ENCODE peak calls at places on chromosome 9, in nine cellular contexts. A is tibial artery, C is AG04450, D is prostate gland, T is fibroblast of lung, G is SJSA1, S is HCT116, O is aorta, K is PC-9. M is an unnamed sample.
A peak's percentile ranks its signal among the peaks of the same experiment; 100 is the strongest.

GRCh38 chr9:78775211-78775610 is 478.3 kb downstream of the PSAT1 start:
- DNase-seq in S (no peak), G (no peak), T (no peak), A (no peak), K (no peak), D (no peak), O (no peak), C (no peak), M (peak; percentile 7)

GRCh38 chr9:137275203-137275936 is 2.2 kb upstream of the TOR4A start:
- DNase-seq in K (no peak), C (no peak), D (no peak), G (peak; percentile 42), T (no peak), A (no peak), O (peak; percentile 49), S (no peak), M (no peak)

GRCh38 chr9:130961511-130962300 is 22.7 kb upstream of the FIBCD1 start:
- DNase-seq in G (no peak), O (no peak), D (no peak), T (no peak), K (no peak), S (no peak), A (no peak), C (no peak), M (no peak)

GRCh38 chr9:105059260-105059659 is 131.3 kb upstream of the ABCA1 start:
- DNase-seq in G (no peak), A (no peak), C (no peak), O (no peak), T (peak; percentile 55), K (no peak), D (no peak), S (no peak), M (no peak)

GRCh38 chr9:81490605-81491331 is 198.6 kb downstream of the TLE1 start:
- DNase-seq in T (peak; percentile 95), G (no peak), D (no peak), S (peak; percentile 2), K (peak; percentile 4), O (no peak), A (no peak), C (no peak), M (no peak)

GRCh38 chr9:109378316-109378715 is 57.5 kb upstream of the EPB41L4B start:
- DNase-seq in C (no peak), A (no peak), D (no peak), S (no peak), K (no peak), G (no peak), O (no peak), T (no peak), M (no peak)

GRCh38 chr9:93121316-93122241 is 12.5 kb downstream of the NINJ1 start:
- DNase-seq in C (no peak), T (no peak), D (no peak), S (no peak), O (peak; percentile 51), G (no peak), K (no peak), A (peak; percentile 63), M (no peak)

GRCh38 chr9:4235951-4236804 is 63.7 kb downstream of the GLIS3 start:
- DNase-seq in G (no peak), S (peak; percentile 40), C (no peak), O (no peak), D (peak; percentile 10), K (no peak), A (no peak), T (peak; percentile 92), M (no peak)

GRCh38 chr9:126886897-126887296 is 26.5 kb downstream of the ZBTB34 start:
- DNase-seq in K (no peak), C (no peak), A (no peak), T (no peak), O (no peak), G (no peak), S (no peak), D (no peak), M (no peak)

GRCh38 chr9:76153902-76154629 is 240.2 kb downstream of the RFK start:
- DNase-seq in O (no peak), S (no peak), A (no peak), D (no peak), G (no peak), T (no peak), K (no peak), C (no peak), M (no peak)

GRCh38 chr9:127776919-127777280 is 1.6 kb downstream of the SH2D3C start:
- DNase-seq in A (no peak), S (no peak), D (no peak), G (no peak), K (no peak), C (no peak), O (no peak), T (no peak), M (no peak)

DNA sequence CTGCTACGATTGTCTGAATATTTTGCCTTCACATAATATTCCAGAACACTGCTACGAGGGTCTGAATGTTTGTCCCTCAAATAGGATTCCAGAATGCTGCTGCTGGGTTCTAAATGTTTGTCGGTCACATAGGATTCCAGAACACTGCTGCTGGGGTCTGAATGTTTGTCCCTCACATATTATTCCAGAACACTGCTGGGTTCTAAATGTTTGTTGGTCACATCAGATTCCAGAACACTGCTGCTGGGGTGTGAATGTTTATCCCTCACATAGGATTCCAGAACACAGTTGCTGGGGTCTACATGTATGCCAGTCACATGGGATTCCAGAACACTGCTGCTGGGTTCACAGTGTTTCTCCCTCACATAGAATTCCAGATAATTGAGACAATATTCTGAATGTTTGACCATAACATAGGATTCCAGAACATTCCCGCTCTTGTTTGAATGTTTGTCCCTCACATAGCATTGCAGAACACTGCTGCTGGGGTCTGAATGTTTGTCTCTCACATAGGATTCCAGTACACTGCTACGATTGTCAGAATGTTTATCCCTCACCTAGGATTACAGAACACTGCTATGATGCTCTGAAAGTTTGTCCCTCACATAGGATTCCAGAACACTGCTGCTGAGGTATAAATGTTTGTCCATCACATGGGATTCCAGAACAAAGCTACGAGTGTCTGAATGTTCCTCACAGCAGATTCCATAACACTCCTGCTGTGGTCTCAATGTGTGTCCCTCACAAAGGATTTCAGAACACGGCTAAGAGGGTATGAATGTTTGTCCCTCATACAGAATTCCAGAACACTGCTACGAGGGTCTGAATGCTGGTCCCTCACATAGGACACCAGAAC is 201.8 kb downstream of the FOXD4L6 start:
- DNase-seq in D (no peak), K (no peak), S (no peak), G (no peak), O (no peak), C (no peak), A (no peak), T (no peak), M (no peak)
- H3K9me3 ChIP-seq in D (peaks cover 12% of the 10 kb centered on the region), K (no peaks in the 10 kb centered on the region), S (no peaks in the 10 kb centered on the region), G (peaks cover 13% of the 10 kb centered on the region), O (peaks cover 37% of the 10 kb centered on the region), C (peaks cover 36% of the 10 kb centered on the region), A (peaks cover 57% of the 10 kb centered on the region), T (no peaks in the 10 kb centered on the region), M (peaks cover 9% of the 10 kb centered on the region)

GRCh38 chr9:96505316-96505991 is 55.5 kb downstream of the HABP4 start:
- DNase-seq in G (no peak), A (peak; percentile 73), D (no peak), C (no peak), K (no peak), O (no peak), S (no peak), T (no peak), M (no peak)
- H3K4me3 ChIP-seq in G (no peak overlapping the region), A (no peak overlapping the region), D (no peak overlapping the region), C (no peak overlapping the region), K (no peak overlapping the region), O (no peak overlapping the region), S (no peak overlapping the region), T (no peak overlapping the region), M (no peak overlapping the region)

GRCh38 chr9:113184089-113184488 is 33.3 kb downstream of the SLC31A2 start:
- DNase-seq in C (no peak), T (no peak), D (no peak), O (no peak), G (no peak), K (no peak), S (no peak), A (no peak), M (no peak)

GRCh38 chr9:113186241-113186755 is 34.8 kb downstream of the FKBP15 start:
- DNase-seq in D (no peak), G (no peak), C (no peak), T (no peak), K (no peak), A (no peak), O (no peak), S (no peak), M (no peak)

GRCh38 chr9:113185271-113185670 is 34.5 kb downstream of the SLC31A2 start:
- DNase-seq in K (no peak), G (no peak), C (no peak), O (no peak), D (no peak), A (no peak), S (no peak), T (peak; percentile 28), M (no peak)

GRCh38 chr9:113181165-113181564 is 30.4 kb downstream of the SLC31A2 start:
- DNase-seq in G (no peak), A (no peak), T (no peak), K (no peak), C (no peak), D (no peak), S (no peak), O (no peak), M (no peak)

DNA sequence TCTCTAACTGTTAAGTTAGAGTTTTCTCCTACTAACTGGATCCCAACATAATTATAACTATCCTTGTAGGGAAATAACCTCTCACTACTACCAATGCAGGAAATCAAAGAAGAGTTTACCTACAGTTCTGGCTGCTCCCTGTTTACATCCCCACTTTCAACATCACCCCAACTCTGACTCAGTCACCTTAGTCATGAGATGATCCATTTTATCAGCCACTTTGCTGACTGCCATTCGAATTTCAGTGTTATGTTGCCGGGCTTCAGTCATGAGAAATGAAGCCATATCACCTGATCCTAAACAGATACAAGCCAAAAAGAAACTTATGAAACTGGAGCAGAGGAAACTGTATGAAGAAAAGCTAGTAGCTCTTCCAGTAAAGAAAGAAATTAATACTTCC is 33.7 kb downstream of the SLC31A2 start:
- DNase-seq in O (no peak), T (no peak), K (no peak), G (no peak), S (no peak), D (no peak), C (no peak), A (no peak), M (no peak)
- H3K27ac ChIP-seq in O (no peak overlapping the region), T (no peak overlapping the region), K (no peak overlapping the region), G (no peak overlapping the region), S (no peak overlapping the region), D (no peak overlapping the region), C (no peak overlapping the region), A (no peak overlapping the region), M (no peak overlapping the region)

GRCh38 chr9:135750786-135751185 is 48.8 kb downstream of the KCNT1 start:
- DNase-seq in A (no peak), C (no peak), D (no peak), S (no peak), O (no peak), G (no peak), K (no peak), T (no peak), M (no peak)
- H3K9me3 ChIP-seq in A (no peaks in the 10 kb centered on the region), C (no peaks in the 10 kb centered on the region), D (no peaks in the 10 kb centered on the region), S (no peaks in the 10 kb centered on the region), O (peaks cover 5% of the 10 kb centered on the region), G (no peaks in the 10 kb centered on the region), K (no peaks in the 10 kb centered on the region), T (no peaks in the 10 kb centered on the region), M (no peaks in the 10 kb centered on the region)

M was measured in WERI-Rb-1.